ENCODE peak calls at places on chromosomes 12 and 14, in six cellular contexts. F is A549, C is AG09319, U is Right ventricle myocardium superior, D is A172, H is neural progenitor cell. A is an unnamed sample.
A peak's percentile ranks its signal among the peaks of the same experiment; 100 is the strongest.

GRCh38 chr12:122963928-122964240 is 2.4 kb downstream of the ABCB9 start:
- DNase-seq in F (no peak), C (no peak), U (peak; percentile 73), D (no peak), H (no peak), A (no peak)

GRCh38 chr14:90677484-90678045 is 138.7 kb downstream of the TTC7B start:
- DNase-seq in F (no peak), C (no peak), U (no peak), D (peak; percentile 78), H (no peak), A (peak; percentile 35)

GRCh38 chr12:96466939-96467751 is 22.2 kb upstream of the CFAP54 start:
- DNase-seq in F (no peak), C (no peak), U (no peak), D (peak; percentile 89), H (no peak), A (no peak)

GRCh38 chr14:30005114-30005698 is 77.6 kb upstream of the PRKD1 start:
- DNase-seq in F (peak; percentile 64), C (peak; percentile 48), U (no peak), D (peak; percentile 33), H (peak; percentile 53), A (peak; percentile 32)

GRCh38 chr12:54128466-54128865 is 60.3 kb downstream of the SMUG1 start:
- DNase-seq in F (no peak), C (no peak), U (no peak), D (no peak), H (peak; percentile 60), A (no peak)

GRCh38 chr14:68283378-68284123 is 464.0 kb downstream of the RAD51B start:
- DNase-seq in F (no peak), C (no peak), U (peak; percentile 55), D (no peak), H (no peak), A (peak; percentile 58)

GRCh38 chr14:104425171-104425681 is 154.3 kb upstream of the C14orf180 start:
- DNase-seq in F (no peak), C (no peak), U (no peak), D (no peak), H (no peak), A (no peak)

GRCh38 chr12:119225454-119225853 is 46.7 kb downstream of the HSPB8 start:
- DNase-seq in F (no peak), C (no peak), U (no peak), D (no peak), H (peak; percentile 33), A (no peak)

GRCh38 chr12:94157891-94158495 is 9.6 kb downstream of the PLXNC1 start:
- DNase-seq in F (no peak), C (no peak), U (no peak), D (no peak), H (no peak), A (no peak)

GRCh38 chr12:113299619-113300237 is 35.2 kb downstream of the SLC8B1 start:
- DNase-seq in F (peak; percentile 80), C (peak; percentile 36), U (peak; percentile 80), D (peak; percentile 80), H (peak; percentile 68), A (no peak)

GRCh38 chr12:6425588-6426531 is 18.9 kb upstream of the CD27 start:
- DNase-seq in F (peak; percentile 40), C (no peak), U (no peak), D (no peak), H (no peak), A (no peak)

GRCh38 chr12:113239811-113240331 is 18.6 kb downstream of the TPCN1 start:
- DNase-seq in F (no peak), C (no peak), U (peak; percentile 74), D (no peak), H (no peak), A (no peak)

GRCh38 chr14:64806202-64806861 is 73.4 kb downstream of the SPTB start:
- DNase-seq in F (peak; percentile 91), C (no peak), U (no peak), D (peak; percentile 88), H (no peak), A (no peak)